ENCODE peak calls at places on chromosomes 4 and X, in five cellular contexts. V is activated CD8-positive, alpha-beta memory T cell treated with anti-CD3 and anti-CD28 coated beads, Interleukin-2, amount 50 U/mL, for 4 hours; W is HuH-7; N is lower lobe of right lung; Y is BJ. R is an unnamed sample.

GRCh38 chrX:19487520-19488200 is 27.6 kb downstream of the MAP3K15 start:
- DNase-seq in V (no peak), W (peak), N (no peak), Y (no peak), R (no peak)

GRCh38 chrX:130211415-130212186 is 39.8 kb downstream of the RAB33A start:
- DNase-seq in V (no peak), W (no peak), N (no peak), Y (no peak), R (no peak)

GRCh38 chrX:106220177-106220576 is 52.1 kb downstream of the PWWP3B start:
- DNase-seq in V (no peak), W (no peak), N (no peak), Y (no peak), R (no peak)

GRCh38 chrX:74902806-74903205 is 22.4 kb downstream of the NEXMIF start:
- DNase-seq in V (no peak), W (no peak), N (no peak), Y (no peak), R (no peak)

GRCh38 chr4:98516042-98516440 is 142.4 kb downstream of the TSPAN5 start:
- DNase-seq in V (no peak), W (no peak), N (no peak), Y (peak), R (no peak)

GRCh38 chr4:138090145-138090917 is 151.8 kb downstream of the SLC7A11 start:
- DNase-seq in V (no peak), W (peak), N (no peak), Y (peak), R (no peak)

GRCh38 chr4:146051724-146052396 is 113.2 kb upstream of the ZNF827 start:
- DNase-seq in V (no peak), W (no peak), N (no peak), Y (peak), R (no peak)

GRCh38 chr4:187612211-187612780 is 383.3 kb upstream of the ZFP42 start:
- DNase-seq in V (no peak), W (no peak), N (no peak), Y (no peak), R (no peak)

GRCh38 chrX:96693407-96693806 is 8.8 kb downstream of the DIAPH2 start:
- DNase-seq in V (no peak), W (no peak), N (no peak), Y (no peak), R (no peak)

GRCh38 chr4:147244786-147245185 is 236.1 kb upstream of the EDNRA start:
- DNase-seq in V (no peak), W (no peak), N (no peak), Y (peak), R (no peak)

GRCh38 chr4:171353535-171353934 is 459.7 kb upstream of the GALNTL6 start:
- DNase-seq in V (no peak), W (no peak), N (no peak), Y (no peak), R (no peak)

GRCh38 chr4:6271701-6272465 is 2.2 kb downstream of the WFS1 start:
- DNase-seq in V (no peak), W (no peak), N (peak), Y (no peak), R (no peak)

R was measured in posterior vena cava.